ENCODE peak calls at places on chromosome 9, in six cellular contexts. R, Y, D, X, S and C are unnamed samples.

GRCh38 chr9:19511694-19512093 is 102.9 kb downstream of the ACER2 start:
- DNase-seq in X (no peak), Y (no peak), R (no peak), D (no peak), S (no peak), C (no peak)

GRCh38 chr9:31808770-31809169 is 575.7 kb upstream of the ACO1 start:
- DNase-seq in D (no peak), S (no peak), X (peak; percentile 40), R (no peak), Y (no peak), C (no peak)

GRCh38 chr9:83449981-83450380 is 88.2 kb downstream of the FRMD3 start:
- DNase-seq in D (no peak), Y (no peak), X (no peak), S (no peak), R (no peak), C (no peak)

GRCh38 chr9:81687521-81688261 is 1.7 kb downstream of the TLE1 start:
- DNase-seq in S (peak; percentile 80), D (no peak), Y (peak; percentile 63), R (peak; percentile 60), X (peak; percentile 93), C (peak; percentile 59)

GRCh38 chr9:79812507-79813261 is 240.9 kb downstream of the TLE4 start:
- DNase-seq in R (no peak), Y (no peak), D (no peak), S (no peak), X (no peak), C (no peak)

GRCh38 chr9:129276486-129277260 is 98.6 kb upstream of the IER5L start:
- DNase-seq in R (no peak), S (peak; percentile 53), D (no peak), Y (no peak), X (peak; percentile 76), C (no peak)

GRCh38 chr9:100284247-100284646 is 68.5 kb downstream of the TEX10 start:
- DNase-seq in D (no peak), Y (no peak), R (no peak), S (no peak), X (no peak), C (no peak)

GRCh38 chr9:69086312-69086711 is 50.8 kb downstream of the FXN start:
- DNase-seq in X (no peak), S (no peak), R (no peak), Y (no peak), D (no peak), C (no peak)

GRCh38 chr9:127139775-127140174 is 17.3 kb upstream of the ANGPTL2 start:
- DNase-seq in X (no peak), S (peak; percentile 35), Y (no peak), R (no peak), D (no peak), C (no peak)

GRCh38 chr9:5863092-5863746 is 27.5 kb upstream of the MLANA start:
- DNase-seq in Y (peak; percentile 60), X (no peak), R (no peak), S (no peak), D (no peak), C (no peak)

GRCh38 chr9:137056739-137057407 is 3.0 kb upstream of the ENTPD2 start:
- DNase-seq in X (no peak), R (no peak), S (no peak), D (no peak), Y (no peak), C (no peak)

GRCh38 chr9:79185866-79186265 is 385.9 kb upstream of the TLE4 start:
- DNase-seq in R (no peak), X (no peak), D (no peak), Y (no peak), S (no peak), C (no peak)

GRCh38 chr9:104074876-104075275 is 19.2 kb upstream of the SMC2 start:
- DNase-seq in R (no peak), D (peak; percentile 48), S (no peak), Y (no peak), X (no peak), C (peak; percentile 82)

GRCh38 chr9:129225201-129225778 is 47.2 kb upstream of the IER5L start:
- DNase-seq in X (no peak), S (no peak), Y (no peak), D (no peak), R (no peak), C (no peak)

GRCh38 chr9:121309171-121309570 is 41.2 kb downstream of the GSN start:
- DNase-seq in R (no peak), D (no peak), Y (peak; percentile 7), S (peak; percentile 63), X (no peak), C (no peak)

GRCh38 chr9:15047028-15047551 is 136.9 kb upstream of the FREM1 start:
- DNase-seq in D (no peak), X (no peak), R (no peak), S (no peak), Y (no peak), C (no peak)

GRCh38 chr9:69421908-69422801 is 97.1 kb downstream of the ENTREP1 start:
- DNase-seq in R (peak; percentile 58), S (peak; percentile 71), D (no peak), X (peak; percentile 86), Y (peak; percentile 40), C (peak; percentile 81)

GRCh38 chr9:33256236-33256635 is 8.3 kb downstream of the BAG1 start:
- DNase-seq in D (no peak), X (no peak), S (no peak), Y (no peak), R (no peak), C (no peak)

GRCh38 chr9:29078063-29078660 is 1504.9 kb upstream of the C9orf72 start:
- DNase-seq in X (no peak), S (no peak), Y (no peak), R (no peak), D (peak; percentile 60), C (peak; percentile 73)

GRCh38 chr9:131666029-131666428 is 73.8 kb downstream of the RAPGEF1 start:
- DNase-seq in Y (no peak), S (no peak), R (no peak), X (no peak), D (no peak), C (no peak)

GRCh38 chr9:10050016-10050415 is 562.8 kb downstream of the PTPRD start:
- DNase-seq in Y (no peak), S (no peak), D (peak; percentile 42), R (no peak), X (peak; percentile 54), C (peak; percentile 2)

GRCh38 chr9:117218951-117219350 is 195.9 kb downstream of the ASTN2 start:
- DNase-seq in D (no peak), X (no peak), Y (no peak), S (no peak), R (no peak), C (no peak)

GRCh38 chr9:137255448-137256114 is 454 bp downstream of the NELFB start:
- DNase-seq in X (no peak), S (no peak), D (no peak), R (no peak), Y (no peak), C (peak; percentile 55)

GRCh38 chr9:101365181-101365580 is 19.6 kb downstream of the BAAT start:
- DNase-seq in X (no peak), S (no peak), D (no peak), R (no peak), Y (no peak), C (no peak)

GRCh38 chr9:12643686-12644085 is 49.5 kb upstream of the TYRP1 start:
- DNase-seq in X (no peak), S (no peak), Y (no peak), R (no peak), D (no peak), C (no peak)

GRCh38 chr9:18023332-18023731 is 444.5 kb downstream of the SH3GL2 start:
- DNase-seq in D (no peak), X (no peak), Y (no peak), R (no peak), S (no peak), C (no peak)

GRCh38 chr9:76697554-76697953 is 66.7 kb upstream of the PCA3 start:
- DNase-seq in S (no peak), R (no peak), D (no peak), X (no peak), Y (no peak), C (no peak)

GRCh38 chr9:108776920-108777650 is 78.7 kb downstream of the ACTL7B start:
- DNase-seq in R (no peak), X (no peak), D (no peak), S (no peak), Y (no peak), C (no peak)

GRCh38 chr9:76887003-76887821 is 18.7 kb downstream of the PRUNE2 start:
- DNase-seq in D (no peak), R (no peak), S (no peak), Y (no peak), X (no peak), C (no peak)

GRCh38 chr9:109520475-109521132 is 22.5 kb upstream of the PTPN3 start:
- DNase-seq in D (peak; percentile 69), S (peak; percentile 77), Y (no peak), X (peak; percentile 92), R (peak; percentile 81), C (peak; percentile 92)

GRCh38 chr9:13213337-13213736 is 66.2 kb downstream of the MPDZ start:
- DNase-seq in D (no peak), S (no peak), R (no peak), X (no peak), Y (no peak), C (peak; percentile 8)

GRCh38 chr9:69485466-69485865 is 160.5 kb downstream of the ENTREP1 start:
- DNase-seq in Y (no peak), X (no peak), D (no peak), R (no peak), S (no peak), C (peak; percentile 38)

GRCh38 chr9:36125062-36125855 is 11.3 kb upstream of the GLIPR2 start:
- DNase-seq in D (no peak), R (no peak), S (no peak), X (no peak), Y (no peak), C (no peak)
- TF ChIP-seq CTCF in D (no peak), R (no peak), S (no peak), X (no peak), Y (no peak), C (no peak)

DNA sequence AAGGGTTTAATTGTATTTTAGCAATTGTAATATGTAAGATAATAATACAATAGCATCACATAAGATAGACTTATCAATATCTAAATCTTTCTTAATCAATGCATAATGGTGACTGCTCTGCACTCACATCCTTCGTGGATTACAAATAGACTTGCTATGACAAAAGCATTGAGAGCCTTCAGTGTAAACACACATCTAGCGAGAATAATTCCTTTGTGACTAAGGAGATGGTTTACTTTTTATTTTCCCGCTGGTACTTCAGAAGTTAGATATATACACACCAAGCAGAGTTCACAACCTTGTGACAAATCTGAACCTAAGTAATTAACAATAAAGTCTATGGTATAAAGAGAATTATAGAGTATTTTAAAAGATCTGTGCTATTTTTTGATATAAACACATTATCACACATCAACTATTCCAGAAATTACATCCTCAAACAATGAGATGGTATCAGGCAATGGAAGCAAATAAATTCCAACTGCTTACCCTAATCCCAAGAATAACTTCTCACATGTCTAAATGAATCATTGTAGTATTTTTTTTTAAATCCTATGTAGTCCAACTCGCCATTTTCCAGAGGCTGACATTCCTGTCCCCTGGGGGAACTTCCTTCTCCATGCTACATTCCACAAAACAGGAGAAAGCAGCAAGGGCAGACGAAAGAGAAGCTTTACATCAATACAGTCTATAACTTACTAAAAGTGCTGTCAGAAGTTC is 51.2 kb downstream of the MAPKAP1 start:
- DNase-seq in Y (no peak), S (no peak), X (no peak), R (no peak), D (no peak), C (no peak)
- H3K27ac ChIP-seq in Y (no peak overlapping the region), S (no peak overlapping the region), X (peak overlapping the region; percentile 51), R (no peak overlapping the region), D (no peak overlapping the region), C (no peak overlapping the region)

GRCh38 chr9:114238919-114239879 is 83.7 kb upstream of the ORM1 start:
- DNase-seq in S (no peak), D (no peak), R (no peak), Y (no peak), X (peak; percentile 84), C (peak; percentile 58)
- TF ChIP-seq CTCF in S (peak; percentile 17), D (peak; percentile 54), R (no peak), Y (peak; percentile 4), X (peak; percentile 70), C (no peak)

GRCh38 chr9:4333231-4333740 is 33.4 kb upstream of the GLIS3 start:
- DNase-seq in Y (no peak), S (no peak), X (no peak), D (no peak), R (no peak), C (no peak)
- H3K27ac ChIP-seq in Y (no peak overlapping the region), S (no peak overlapping the region), X (no peak overlapping the region), D (no peak overlapping the region), R (peak overlapping the region; percentile 31), C (no peak overlapping the region)